ENCODE peak calls at places on chromosomes 6 and 20, in nine cellular contexts. D is right cardiac atrium; N is ELR; F is ecto neural progenitor cell; O is T-helper 2 cell; I is NCI-H2081 treated with DMSO at 0.1 percent for 48 hours; W is stimulated activated CD8-positive, alpha-beta memory T cell treated with anti-CD3 and anti-CD28 coated beads, Interleukin-4, amount 100 ng/mL, for 48 hours; Z is heart right ventricle; R is Jurkat, Clone E6-1. L is an unnamed sample.

GRCh38 chr20:17934141-17934862 is 34.3 kb downstream of the SNX5 start:
- DNase-seq in D (no peak), N (peak), F (peak), O (no peak), I (no peak), W (no peak), Z (no peak), R (no peak), L (no peak)

GRCh38 chr6:7311920-7312615 is 931 bp downstream of the SSR1 start:
- DNase-seq in D (no peak), N (peak), F (no peak), O (no peak), I (no peak), W (no peak), Z (no peak), R (no peak), L (no peak)

GRCh38 chr6:111748247-111748647 is 125.0 kb downstream of the FYN start:
- DNase-seq in D (no peak), N (no peak), F (no peak), O (no peak), I (no peak), W (no peak), Z (no peak), R (no peak), L (no peak)

GRCh38 chr20:53738039-53738944 is 144.7 kb upstream of the ZNF217 start:
- DNase-seq in D (peak), N (peak), F (peak), O (no peak), I (no peak), W (no peak), Z (peak), R (no peak), L (peak)

GRCh38 chr6:89970072-89970471 is 75.8 kb downstream of the GJA10 start:
- DNase-seq in D (no peak), N (no peak), F (no peak), O (no peak), I (no peak), W (no peak), Z (no peak), R (no peak), L (no peak)

GRCh38 chr20:14488756-14489479 is 151.5 kb upstream of the FLRT3 start:
- DNase-seq in D (no peak), N (no peak), F (no peak), O (no peak), I (peak), W (no peak), Z (no peak), R (no peak), L (no peak)

GRCh38 chr6:17945111-17945510 is 42.3 kb downstream of the KIF13A start:
- DNase-seq in D (no peak), N (peak), F (no peak), O (no peak), I (no peak), W (no peak), Z (no peak), R (no peak), L (no peak)

GRCh38 chr6:22929228-22929627 is 359.9 kb downstream of the HDGFL1 start:
- DNase-seq in D (no peak), N (no peak), F (no peak), O (no peak), I (no peak), W (no peak), Z (peak), R (peak), L (peak)

GRCh38 chr6:21312118-21312517 is 281.4 kb upstream of the SOX4 start:
- DNase-seq in D (no peak), N (no peak), F (no peak), O (no peak), I (no peak), W (no peak), Z (no peak), R (no peak), L (no peak)

GRCh38 chr6:83038246-83038645 is 27.4 kb downstream of the UBE3D start:
- DNase-seq in D (no peak), N (peak), F (no peak), O (no peak), I (no peak), W (no peak), Z (no peak), R (no peak), L (no peak)